ENCODE peak calls at places on chromosomes 2 and 18, in five cellular contexts. I is neuronal stem cell, L is mesenchymal stem cell, P is H1, A is H9. W is an unnamed sample.

GRCh38 chr2:109558076-109558882 is 55.5 kb downstream of the SEPTIN10 start:
- DNase-seq in I (no peak), L (peak), P (no peak), A (no peak), W (peak)

GRCh38 chr2:28271231-28271913 is 121.3 kb upstream of the FOSL2 start:
- DNase-seq in I (no peak), L (no peak), P (no peak), A (no peak), W (no peak)

GRCh38 chr2:73295751-73296400 is 2.5 kb upstream of the EGR4 start:
- DNase-seq in I (no peak), L (no peak), P (no peak), A (no peak), W (no peak)

GRCh38 chr2:147025611-147026010 is 819.2 kb upstream of the ACVR2A start:
- DNase-seq in I (no peak), L (peak), P (no peak), A (no peak), W (no peak)

GRCh38 chr18:12886498-12887126 is 2.6 kb upstream of the PTPN2 start:
- DNase-seq in I (no peak), L (no peak), P (no peak), A (peak), W (peak)

GRCh38 chr2:42793314-42794270 is 1.2 kb upstream of the HAAO start:
- DNase-seq in I (peak), L (peak), P (no peak), A (no peak), W (no peak)

GRCh38 chr2:111068435-111069058 is 52.2 kb upstream of the BCL2L11 start:
- DNase-seq in I (no peak), L (no peak), P (no peak), A (peak), W (peak)

GRCh38 chr2:194745532-194746146 is 911.4 kb upstream of the SLC39A10 start:
- DNase-seq in I (peak), L (no peak), P (no peak), A (no peak), W (no peak)

GRCh38 chr2:160269803-160270570 is 69.9 kb upstream of the ITGB6 start:
- DNase-seq in I (peak), L (peak), P (peak), A (peak), W (peak)

GRCh38 chr18:79569720-79570119 is 109.9 kb upstream of the CTDP1 start:
- DNase-seq in I (no peak), L (no peak), P (no peak), A (no peak), W (no peak)

GRCh38 chr18:9958861-9959399 is 45.1 kb downstream of the VAPA start:
- DNase-seq in I (no peak), L (no peak), P (no peak), A (no peak), W (no peak)

GRCh38 chr2:33597026-33597425 is 2.1 kb downstream of the FAM98A start:
- DNase-seq in I (no peak), L (no peak), P (no peak), A (no peak), W (no peak)

GRCh38 chr2:33126973-33127372 is 180.2 kb downstream of the LTBP1 start:
- DNase-seq in I (no peak), L (no peak), P (no peak), A (no peak), W (no peak)

GRCh38 chr2:112006076-112006410 is 49.0 kb upstream of the TMEM87B start:
- DNase-seq in I (no peak), L (peak), P (no peak), A (no peak), W (peak)

GRCh38 chr18:63185979-63186378 is 133.6 kb downstream of the BCL2 start:
- DNase-seq in I (no peak), L (peak), P (no peak), A (no peak), W (no peak)

GRCh38 chr18:13500891-13501887 is 225.2 kb downstream of the FAM210A start:
- DNase-seq in I (no peak), L (no peak), P (no peak), A (peak), W (peak)

GRCh38 chr18:7002107-7002506 is 115.5 kb downstream of the LAMA1 start:
- DNase-seq in I (no peak), L (no peak), P (no peak), A (peak), W (no peak)

GRCh38 chr2:189221811-189222210 is 42.2 kb upstream of the COL5A2 start:
- DNase-seq in I (no peak), L (peak), P (no peak), A (no peak), W (peak)

GRCh38 chr2:213221962-213222361 is 62.3 kb upstream of the SPAG16 start:
- DNase-seq in I (no peak), L (no peak), P (no peak), A (no peak), W (no peak)

GRCh38 chr2:209334188-209335017 is 89.4 kb upstream of the MAP2 start:
- DNase-seq in I (peak), L (peak), P (peak), A (peak), W (peak)

GRCh38 chr2:191030521-191031154 is 16.7 kb upstream of the STAT1 start:
- DNase-seq in I (peak), L (peak), P (no peak), A (no peak), W (peak)

GRCh38 chr2:101263377-101263800 is 10.7 kb downstream of the CNOT11 start:
- DNase-seq in I (no peak), L (no peak), P (no peak), A (no peak), W (no peak)

GRCh38 chr2:240839152-240840143 is 19.4 kb upstream of the KIF1A start:
- DNase-seq in I (no peak), L (no peak), P (no peak), A (no peak), W (no peak)

GRCh38 chr2:186093168-186093567 is 354.6 kb downstream of the FSIP2 start:
- DNase-seq in I (no peak), L (no peak), P (no peak), A (no peak), W (no peak)

GRCh38 chr2:172215936-172216335 is 113.2 kb upstream of the DLX2 start:
- DNase-seq in I (no peak), L (no peak), P (no peak), A (no peak), W (no peak)

GRCh38 chr2:36780231-36780808 is 83.8 kb downstream of the VIT start:
- DNase-seq in I (peak), L (peak), P (no peak), A (no peak), W (peak)

GRCh38 chr2:159462961-159463360 is 153.4 kb downstream of the BAZ2B start:
- DNase-seq in I (no peak), L (no peak), P (no peak), A (no peak), W (peak)

GRCh38 chr2:195561205-195562032 is 95.6 kb upstream of the SLC39A10 start:
- DNase-seq in I (no peak), L (peak), P (no peak), A (no peak), W (peak)

GRCh38 chr2:73999881-74000597 is 15.3 kb downstream of the TET3 start:
- DNase-seq in I (no peak), L (peak), P (no peak), A (no peak), W (no peak)

GRCh38 chr2:6384341-6384740 is 481.4 kb downstream of the CMPK2 start:
- DNase-seq in I (no peak), L (no peak), P (no peak), A (no peak), W (no peak)

DNA sequence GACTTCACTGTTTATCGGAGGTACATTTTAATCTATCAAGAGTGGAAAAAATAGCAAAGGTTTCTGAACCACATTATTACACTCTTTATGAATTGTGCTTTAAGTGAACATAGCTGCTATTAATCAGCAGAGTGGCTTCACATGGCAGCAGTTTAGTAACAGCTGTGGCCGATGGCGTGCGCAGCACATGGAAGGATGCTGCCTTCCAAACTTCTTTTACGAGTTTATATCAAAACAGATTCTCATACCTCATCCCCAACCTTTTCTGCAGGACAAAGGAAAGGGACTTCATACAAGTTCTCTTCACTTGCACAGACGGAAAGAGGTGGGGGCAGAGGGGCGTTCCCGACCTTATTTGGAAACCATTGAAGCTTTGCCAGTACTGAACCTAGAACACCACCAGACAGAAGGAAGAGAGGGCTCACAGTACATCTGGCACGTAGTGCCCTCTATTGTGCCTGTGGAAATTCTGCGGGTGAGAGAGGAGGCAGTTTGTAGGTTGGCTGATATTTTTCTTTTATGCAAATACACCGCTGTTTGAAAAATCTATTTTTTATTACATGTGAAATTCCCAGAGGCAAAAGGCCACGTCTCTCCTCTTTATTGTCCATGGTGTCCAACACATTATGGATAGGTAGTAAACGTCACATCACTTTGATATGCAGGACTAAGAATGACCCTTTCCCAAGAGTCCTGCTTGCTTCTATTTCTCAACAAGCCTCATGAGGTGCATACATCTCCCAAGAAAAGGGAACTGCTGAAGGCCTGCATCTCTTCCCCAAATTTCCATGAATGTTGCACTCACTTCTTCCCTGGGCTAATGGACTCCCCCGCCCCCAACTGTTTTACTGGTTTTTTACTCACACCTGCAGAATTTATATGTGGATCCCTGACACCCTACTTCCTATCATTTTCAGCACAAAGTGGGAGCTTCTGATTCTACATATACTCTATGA is 31.4 kb downstream of the COLEC12 start:
- DNase-seq in I (no peak), L (no peak), P (no peak), A (no peak), W (no peak)
- H4K91ac ChIP-seq in I (no peak), L (no peak), P (no peak), A (no peak), W (no peak)

GRCh38 chr18:74289137-74289536 is 2.6 kb downstream of the CYB5A start:
- DNase-seq in I (no peak), L (peak), P (no peak), A (no peak), W (peak)

GRCh38 chr18:74288041-74288440 is 3.7 kb downstream of the CYB5A start:
- DNase-seq in I (no peak), L (no peak), P (no peak), A (no peak), W (no peak)

GRCh38 chr18:74290831-74291770 is 662 bp downstream of the CYB5A start:
- DNase-seq in I (no peak), L (no peak), P (peak), A (peak), W (peak)

GRCh38 chr18:74289946-74290478 is 1.8 kb downstream of the CYB5A start:
- DNase-seq in I (no peak), L (no peak), P (no peak), A (no peak), W (peak)

DNA sequence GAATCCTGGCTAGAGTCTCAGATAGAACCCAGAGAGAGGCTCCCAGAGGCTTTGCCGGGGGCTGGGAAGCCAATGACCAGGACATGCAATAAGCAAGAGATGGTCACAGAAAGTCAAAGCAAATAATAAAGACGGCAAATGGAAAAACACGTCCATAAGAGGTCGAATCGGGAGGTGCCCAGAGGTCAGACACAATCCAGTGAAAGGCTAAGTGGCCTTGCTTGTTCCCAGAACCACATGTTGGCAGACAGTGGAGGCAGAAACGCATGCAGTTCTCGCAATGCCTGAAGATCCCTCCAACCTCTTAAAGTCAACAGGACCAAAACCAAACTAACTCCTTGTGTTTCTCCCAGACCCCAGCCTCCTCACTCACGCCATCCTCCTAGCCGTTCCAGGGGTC is 3.0 kb downstream of the CYB5A start:
- DNase-seq in I (no peak), L (peak), P (no peak), A (no peak), W (peak)
- H3K14ac ChIP-seq in I (no peak), L (no peak), P (no peak), A (no peak), W (no peak)

GRCh38 chr18:55549474-55550104 is 38.4 kb downstream of the TCF4 start:
- DNase-seq in I (no peak), L (no peak), P (no peak), A (no peak), W (no peak)

GRCh38 chr18:55544028-55544427 is 44.0 kb downstream of the TCF4 start:
- DNase-seq in I (no peak), L (no peak), P (no peak), A (no peak), W (no peak)

GRCh38 chr18:55551227-55551626 is 36.8 kb downstream of the TCF4 start:
- DNase-seq in I (no peak), L (no peak), P (no peak), A (no peak), W (no peak)

GRCh38 chr18:55546873-55547704 is 40.9 kb downstream of the TCF4 start:
- DNase-seq in I (no peak), L (peak), P (no peak), A (no peak), W (no peak)

GRCh38 chr18:55547705-55548056 is 40.3 kb downstream of the TCF4 start:
- DNase-seq in I (no peak), L (no peak), P (no peak), A (no peak), W (no peak)
- H2BK12ac ChIP-seq in I (no peak), L (no peak), P (no peak), A (no peak), W (no peak)

GRCh38 chr2:54570925-54571694 is 115.0 kb downstream of the SPTBN1 start:
- DNase-seq in I (no peak), L (peak), P (no peak), A (no peak), W (peak)
- H4K91ac ChIP-seq in I (no peak), L (no peak), P (no peak), A (no peak), W (no peak)

GRCh38 chr2:150467641-150467963 is 19.9 kb downstream of the RND3 start:
- DNase-seq in I (no peak), L (no peak), P (no peak), A (no peak), W (no peak)
- H3K14ac ChIP-seq in I (no peak), L (no peak), P (no peak), A (no peak), W (no peak)

DNA sequence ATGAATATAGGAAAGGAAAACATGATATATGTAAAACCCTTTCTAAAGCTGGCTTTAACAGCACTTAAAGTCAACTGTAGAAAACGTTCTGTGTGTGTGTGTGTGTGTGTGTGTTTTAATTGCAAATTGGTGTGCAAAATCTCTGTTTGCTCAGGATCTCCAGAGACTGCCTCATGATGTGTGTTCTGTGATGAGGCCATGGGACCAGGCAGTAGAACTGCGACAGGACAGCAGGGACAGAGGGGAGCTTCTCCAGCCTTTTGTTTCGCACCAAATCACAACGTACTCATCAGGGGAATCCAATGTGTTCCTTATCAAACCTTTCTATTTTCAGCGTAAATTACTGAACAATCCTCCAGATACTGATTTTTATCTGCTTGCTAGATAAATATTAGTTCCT is 66.7 kb downstream of the NXPH2 start:
- DNase-seq in I (no peak), L (no peak), P (no peak), A (no peak), W (no peak)
- H2BK12ac ChIP-seq in I (no peak), L (peak), P (no peak), A (no peak), W (no peak)

GRCh38 chr18:73793386-73793785 is 354.2 kb downstream of the FBXO15 start:
- DNase-seq in I (no peak), L (peak), P (no peak), A (no peak), W (peak)

DNA sequence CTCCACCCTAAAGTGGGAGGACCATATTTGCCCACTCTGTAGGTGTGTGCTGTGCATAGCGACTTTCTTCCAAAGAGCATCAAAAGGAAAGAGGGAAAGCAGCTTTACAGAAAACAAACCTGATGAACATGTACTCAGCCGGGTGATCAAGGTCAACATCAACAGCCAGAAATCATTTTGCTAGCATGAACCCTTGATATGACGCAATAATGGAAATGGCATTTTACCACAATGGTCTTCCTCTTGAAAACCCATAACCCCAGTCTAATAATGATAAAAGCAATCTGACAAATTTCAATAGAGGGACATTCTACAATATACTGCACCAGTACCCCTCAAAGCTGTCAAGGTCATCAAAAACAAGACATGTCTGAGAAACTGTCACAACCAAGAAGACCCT is 350.2 kb downstream of the FBXO15 start:
- DNase-seq in I (no peak), L (no peak), P (no peak), A (no peak), W (no peak)
- H4K91ac ChIP-seq in I (no peak), L (no peak), P (no peak), A (no peak), W (no peak)

GRCh38 chr2:218734190-218734975 is 23.7 kb downstream of the TTLL4 start:
- DNase-seq in I (no peak), L (peak), P (no peak), A (no peak), W (no peak)

GRCh38 chr2:218733615-218734021 is 23.0 kb downstream of the TTLL4 start:
- DNase-seq in I (no peak), L (peak), P (no peak), A (no peak), W (peak)

GRCh38 chr2:218736535-218736934 is 25.9 kb downstream of the TTLL4 start:
- DNase-seq in I (no peak), L (no peak), P (no peak), A (no peak), W (no peak)

GRCh38 chr2:218732052-218732760 is 21.6 kb downstream of the TTLL4 start:
- DNase-seq in I (no peak), L (no peak), P (no peak), A (no peak), W (no peak)

GRCh38 chr2:218732761-218733158 is 22.1 kb downstream of the TTLL4 start:
- DNase-seq in I (no peak), L (peak), P (no peak), A (no peak), W (peak)
- H3K14ac ChIP-seq in I (no peak), L (no peak), P (no peak), A (no peak), W (no peak)

GRCh38 chr18:48763714-48764100 is 187.1 kb downstream of the SMAD7 start:
- DNase-seq in I (no peak), L (no peak), P (no peak), A (no peak), W (no peak)

GRCh38 chr18:48761582-48761981 is 189.2 kb downstream of the SMAD7 start:
- DNase-seq in I (no peak), L (no peak), P (no peak), A (no peak), W (no peak)

GRCh38 chr18:48764452-48764851 is 186.3 kb downstream of the SMAD7 start:
- DNase-seq in I (no peak), L (no peak), P (no peak), A (no peak), W (no peak)

GRCh38 chr18:48762022-48762421 is 188.7 kb downstream of the SMAD7 start:
- DNase-seq in I (no peak), L (no peak), P (no peak), A (no peak), W (no peak)

GRCh38 chr18:48762836-48763713 is 187.7 kb downstream of the SMAD7 start:
- DNase-seq in I (no peak), L (no peak), P (no peak), A (no peak), W (no peak)
- H2BK12ac ChIP-seq in I (no peak), L (no peak), P (no peak), A (no peak), W (no peak)

DNA sequence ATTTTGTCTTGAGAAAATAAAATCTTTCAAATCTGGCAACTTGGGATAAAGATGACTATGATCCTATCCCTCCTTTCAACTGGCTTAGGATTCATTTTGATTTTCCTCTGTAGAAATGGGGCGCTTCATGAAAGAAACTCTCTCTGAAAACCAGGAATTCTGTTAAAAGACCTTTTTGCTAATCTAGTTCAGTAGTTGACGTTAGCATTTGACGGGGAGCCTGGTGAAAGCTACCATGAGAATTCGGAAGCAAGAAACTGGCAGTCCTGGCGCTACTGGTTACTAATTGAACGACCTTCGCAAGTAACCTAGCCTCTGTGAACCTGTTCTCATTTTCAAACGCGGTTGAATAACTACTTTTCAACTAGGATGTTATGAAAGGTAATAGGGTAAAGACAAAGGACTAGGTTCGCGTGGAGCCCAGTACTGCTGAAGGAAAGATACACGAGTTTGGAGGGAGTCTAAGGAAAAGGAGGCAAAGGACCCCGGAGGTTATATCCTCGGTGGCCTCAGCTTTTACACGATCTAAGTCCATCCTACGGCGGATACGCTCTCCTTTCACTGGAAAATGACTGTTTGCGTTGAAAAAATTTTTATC is 604 bp upstream of the STK11IP start:
- DNase-seq in I (no peak), L (no peak), P (no peak), A (no peak), W (peak)
- H4K91ac ChIP-seq in I (no peak), L (no peak), P (peak), A (no peak), W (peak)

W was measured in trophoblast cell.